ENCODE peak calls at places on chromosomes 6 and 20, in five cellular contexts. H, Q, A, C and Y are unnamed samples.

GRCh38 chr20:48754269-48754668 is 73.5 kb downstream of the PREX1 start:
- DNase-seq in A (no peak), C (no peak), H (no peak), Q (no peak), Y (no peak)

GRCh38 chr6:26020983-26021349 is 58.4 kb downstream of the TRIM38 start:
- DNase-seq in Q (peak; percentile 72), C (no peak), H (peak; percentile 75), A (no peak), Y (peak; percentile 81)

GRCh38 chr6:34478796-34479195 is 12.9 kb downstream of the PACSIN1 start:
- DNase-seq in Q (no peak), C (no peak), H (no peak), A (no peak), Y (no peak)

GRCh38 chr6:36297511-36297910 is 27.7 kb downstream of the PNPLA1 start:
- DNase-seq in H (no peak), A (no peak), Q (no peak), C (no peak), Y (no peak)

GRCh38 chr6:40950986-40951730 is 87.9 kb downstream of the UNC5CL start:
- DNase-seq in A (no peak), H (no peak), C (peak; percentile 27), Q (no peak), Y (no peak)

GRCh38 chr20:50453533-50453932 is 56.6 kb upstream of the PTPN1 start:
- DNase-seq in C (no peak), H (no peak), Q (no peak), A (no peak), Y (no peak)

GRCh38 chr6:6712979-6713514 is 124.5 kb downstream of the LY86 start:
- DNase-seq in A (no peak), Q (no peak), C (no peak), H (no peak), Y (peak; percentile 95)

GRCh38 chr20:38883081-38883980 is 42.9 kb upstream of the FAM83D start:
- DNase-seq in A (no peak), C (peak; percentile 89), H (no peak), Q (no peak), Y (no peak)

GRCh38 chr20:53692465-53693067 is 98.9 kb upstream of the ZNF217 start:
- DNase-seq in Q (no peak), H (no peak), C (no peak), A (no peak), Y (no peak)

GRCh38 chr6:90008908-90009501 is 114.7 kb downstream of the GJA10 start:
- DNase-seq in Q (no peak), C (no peak), A (no peak), H (no peak), Y (no peak)

GRCh38 chr6:54427396-54427910 is 119.2 kb downstream of the TINAG start:
- DNase-seq in C (no peak), A (no peak), Q (no peak), H (no peak), Y (no peak)

GRCh38 chr20:63116412-63117106 is 99.4 kb downstream of the YTHDF1 start:
- DNase-seq in C (no peak), H (no peak), Q (no peak), A (no peak), Y (peak; percentile 52)

GRCh38 chr20:63118303-63118670 is 97.6 kb downstream of the YTHDF1 start:
- DNase-seq in C (peak; percentile 62), H (no peak), A (no peak), Q (no peak), Y (no peak)

GRCh38 chr20:63117661-63118302 is 98.1 kb downstream of the YTHDF1 start:
- DNase-seq in A (no peak), H (no peak), C (no peak), Q (no peak), Y (no peak)

GRCh38 chr20:63115651-63116411 is 100.1 kb downstream of the YTHDF1 start:
- DNase-seq in A (no peak), Q (no peak), H (no peak), C (no peak), Y (no peak)

DNA sequence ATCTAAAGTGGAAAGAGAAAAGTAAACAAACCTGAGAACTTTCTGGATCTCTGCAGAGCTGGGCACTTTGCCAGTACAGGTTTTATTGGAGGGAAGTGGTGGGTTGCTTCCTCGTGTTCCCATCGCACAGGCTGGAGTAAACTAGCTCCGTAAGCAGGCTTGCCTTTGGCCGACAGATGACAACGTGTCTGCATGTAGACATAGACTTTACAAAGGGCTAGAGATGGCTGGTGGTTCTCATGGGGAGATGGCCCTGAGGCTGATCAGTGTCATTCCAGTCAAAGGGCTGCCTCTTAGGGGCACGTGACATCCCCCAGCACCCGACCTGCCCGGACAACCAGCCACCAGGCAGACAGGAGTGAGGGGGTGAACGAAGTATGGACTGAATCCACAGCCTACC is 98.8 kb downstream of the YTHDF1 start:
- DNase-seq in Q (no peak), H (no peak), C (no peak), A (no peak), Y (no peak)
- TF ChIP-seq MAX in Q (no peak), H (no peak), C (no peak), A (no peak), Y (no peak)

GRCh38 chr6:111723412-111723970 is 117.8 kb upstream of the TRAF3IP2 start:
- DNase-seq in A (no peak), Q (no peak), C (no peak), H (no peak), Y (no peak)
- H3K4me3 ChIP-seq in A (no peak overlapping the region), Q (no peak overlapping the region), C (no peak overlapping the region), H (no peak overlapping the region), Y (no peak overlapping the region)

GRCh38 chr20:25286917-25287316 is 39.0 kb downstream of the PYGB start:
- DNase-seq in A (no peak), C (no peak), H (no peak), Q (no peak), Y (no peak)
- TF ChIP-seq MAX in A (no peak), C (no peak), H (no peak), Q (no peak), Y (no peak)

DNA sequence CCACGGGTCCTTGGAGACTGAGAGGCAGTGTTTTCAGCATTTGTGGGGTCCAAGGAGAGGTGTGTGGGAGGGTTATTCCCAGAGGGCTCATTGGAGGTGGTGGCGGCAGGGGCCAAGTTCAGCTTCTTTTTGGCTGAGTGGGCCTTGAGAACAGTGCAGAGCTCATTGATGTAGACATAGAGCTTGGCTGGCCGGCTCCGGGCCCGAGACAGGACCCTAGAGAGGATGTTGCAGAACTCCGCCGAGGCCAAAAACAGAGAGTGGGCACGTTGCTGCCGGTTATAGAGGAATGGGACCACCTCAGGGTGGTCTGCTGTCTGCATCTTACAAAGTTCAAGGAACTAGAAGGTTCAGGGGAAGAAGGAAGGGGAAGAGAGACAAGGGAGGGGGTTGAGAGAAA is 3.7 kb upstream of the ZBTB22 start:
- DNase-seq in Q (no peak), C (no peak), H (no peak), A (no peak), Y (no peak)
- H3K4me3 ChIP-seq in Q (peak overlapping the region; percentile 86), C (peak overlapping the region; percentile 79), H (no peak overlapping the region), A (peak overlapping the region; percentile 91), Y (peak overlapping the region; percentile 93)

GRCh38 chr6:33413601-33414120 is 2.8 kb downstream of the PHF1 start:
- DNase-seq in A (no peak), C (no peak), H (no peak), Q (no peak), Y (no peak)

GRCh38 chr6:33416386-33417126 is 1.4 kb downstream of the CUTA start:
- DNase-seq in A (no peak), H (no peak), C (no peak), Q (no peak), Y (no peak)

GRCh38 chr6:33413200-33413599 is 2.4 kb downstream of the PHF1 start:
- DNase-seq in Q (no peak), A (no peak), H (no peak), C (no peak), Y (no peak)

GRCh38 chr6:33415831-33416230 is 2.1 kb downstream of the CUTA start:
- DNase-seq in H (no peak), A (no peak), C (no peak), Q (no peak), Y (no peak)

DNA sequence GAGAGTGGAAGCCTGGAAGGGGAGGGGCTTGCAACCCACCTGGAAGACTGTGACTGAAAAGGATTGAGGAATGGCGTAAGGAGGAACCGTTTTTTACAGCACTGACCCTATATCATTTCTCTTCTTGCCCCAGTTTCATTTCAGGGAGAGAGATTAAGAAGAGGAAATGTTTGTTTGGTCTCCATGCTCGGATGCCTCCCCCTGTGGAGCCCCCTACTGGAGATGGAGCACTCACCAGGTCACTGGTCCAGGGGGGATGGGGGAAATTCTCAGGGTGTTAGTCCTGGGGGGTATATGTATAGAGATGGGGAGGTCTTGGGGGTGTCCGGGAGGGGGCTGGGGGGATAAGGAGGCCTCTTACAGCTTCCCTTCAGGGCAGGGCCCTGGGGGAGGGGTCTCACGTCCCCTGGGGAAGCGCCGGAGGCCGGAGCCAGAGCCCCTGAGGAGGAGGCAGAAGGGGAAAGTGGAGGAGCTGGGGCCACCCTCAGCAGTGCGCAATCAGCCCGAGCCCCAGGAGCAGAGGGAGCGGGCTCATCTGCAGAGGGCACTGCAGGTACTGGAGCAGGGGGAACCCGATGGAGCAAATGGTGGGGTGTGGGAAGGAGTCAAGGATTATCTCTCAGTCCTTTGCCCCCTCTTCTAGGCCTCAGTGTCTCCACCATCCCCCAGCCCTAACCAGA is 3.2 kb downstream of the CUTA start:
- DNase-seq in C (peak; percentile 65), A (no peak), Q (no peak), H (no peak), Y (peak; percentile 53)
- TF ChIP-seq MAX in C (no peak), A (no peak), Q (no peak), H (no peak), Y (no peak)

GRCh38 chr6:32163559-32164258 is 686 bp upstream of the EGFL8 start:
- DNase-seq in A (no peak), Q (no peak), C (no peak), H (no peak), Y (no peak)
- H3K4me3 ChIP-seq in A (no peak overlapping the region), Q (no peak overlapping the region), C (no peak overlapping the region), H (no peak overlapping the region), Y (no peak overlapping the region)